ENCODE peak calls at places on chromosomes 7 and 10, in eight cellular contexts. N, D, M, Q, Z, V, L and S are unnamed samples. For H3K4me1, the result is how much of the 10 kb centered on the place peaks cover.

GRCh38 chr10:12847361-12847975 is 154.0 kb downstream of the CCDC3 start:
- DNase-seq in N (no peak), D (no peak), M (no peak), Q (no peak), Z (no peak), V (no peak), L (no peak), S (no peak)

GRCh38 chr7:149773446-149774236 is at the start of gene ZNF467:
- DNase-seq in N (peak), D (peak), M (peak), Q (no peak), Z (no peak), V (no peak), L (peak), S (no peak)

GRCh38 chr10:96345250-96345649 is 13.6 kb downstream of the OPALIN start:
- DNase-seq in N (no peak), D (no peak), M (no peak), Q (no peak), Z (no peak), V (no peak), L (no peak), S (no peak)

GRCh38 chr7:157997471-157997870 is 590.2 kb downstream of the PTPRN2 start:
- DNase-seq in N (no peak), D (no peak), M (no peak), Q (no peak), Z (no peak), V (no peak), L (no peak), S (no peak)

GRCh38 chr7:94706991-94707390 is 51.1 kb upstream of the SGCE start:
- DNase-seq in N (no peak), D (no peak), M (no peak), Q (no peak), Z (no peak), V (no peak), L (no peak), S (no peak)

GRCh38 chr7:9028012-9028411 is 594.6 kb downstream of the NXPH1 start:
- DNase-seq in N (no peak), D (no peak), M (no peak), Q (no peak), Z (no peak), V (no peak), L (no peak), S (no peak)

GRCh38 chr10:56823849-56824248 is 462.8 kb upstream of the ZWINT start:
- DNase-seq in N (no peak), D (no peak), M (no peak), Q (peak), Z (no peak), V (no peak), L (no peak), S (no peak)

GRCh38 chr10:48608279-48608681 is 3.4 kb upstream of the ARHGAP22 start:
- DNase-seq in N (peak), D (no peak), M (no peak), Q (peak), Z (no peak), V (peak), L (no peak), S (no peak)

GRCh38 chr10:74585231-74586087 is 240.9 kb upstream of the KAT6B start:
- DNase-seq in N (peak), D (no peak), M (no peak), Q (no peak), Z (no peak), V (no peak), L (peak), S (no peak)

GRCh38 chr7:146656988-146657387 is 540.4 kb downstream of the CNTNAP2 start:
- DNase-seq in N (no peak), D (no peak), M (no peak), Q (no peak), Z (no peak), V (no peak), L (no peak), S (no peak)

GRCh38 chr7:18361756-18362155 is 133.8 kb upstream of the HDAC9 start:
- DNase-seq in N (peak), D (no peak), M (no peak), Q (no peak), Z (peak), V (no peak), L (peak), S (peak)

GRCh38 chr7:73871163-73872011 is 10.4 kb downstream of the TMEM270 start:
- DNase-seq in N (no peak), D (no peak), M (no peak), Q (no peak), Z (no peak), V (no peak), L (no peak), S (no peak)

GRCh38 chr7:47937065-47937687 is 11.1 kb downstream of the PKD1L1 start:
- DNase-seq in N (no peak), D (no peak), M (no peak), Q (no peak), Z (no peak), V (no peak), L (no peak), S (no peak)

GRCh38 chr7:50069613-50070012 is 23.4 kb downstream of the ZPBP start:
- DNase-seq in N (peak), D (no peak), M (no peak), Q (peak), Z (peak), V (no peak), L (peak), S (no peak)

GRCh38 chr10:28530751-28531150 is 2.2 kb upstream of the WAC start:
- DNase-seq in N (no peak), D (no peak), M (no peak), Q (peak), Z (no peak), V (no peak), L (no peak), S (no peak)

DNA sequence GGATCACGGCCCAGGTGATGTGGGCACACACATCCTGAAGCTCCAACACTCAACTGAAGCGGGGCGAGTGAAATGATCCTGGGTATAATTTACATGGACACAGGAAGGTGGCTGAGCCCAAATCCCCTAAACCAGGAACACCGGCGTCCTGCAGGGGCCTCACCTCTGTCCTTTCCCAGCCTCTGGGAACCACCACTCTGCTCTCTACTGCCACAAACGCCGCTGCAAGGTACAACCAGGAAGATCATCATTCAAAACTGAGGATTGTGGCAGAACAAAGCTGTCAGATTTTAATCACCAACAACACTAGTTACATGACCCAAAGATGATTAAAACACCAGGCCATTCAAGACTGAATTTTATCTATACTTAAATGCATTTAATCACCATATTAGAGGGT is 104.0 kb downstream of the DIP2C start:
- DNase-seq in N (no peak), D (peak), M (peak), Q (no peak), Z (no peak), V (no peak), L (no peak), S (no peak)
- H3K4me1 ChIP-seq in N (under half), D (under half), M (under half), Q (under half), Z (under half), V (under half), L (under half), S (under half)

GRCh38 chr10:130661419-130661818 is 525.2 kb downstream of the GLRX3 start:
- DNase-seq in N (no peak), D (no peak), M (no peak), Q (no peak), Z (no peak), V (no peak), L (no peak), S (no peak)
- H3K27ac ChIP-seq in N (no peak), D (no peak), M (no peak), Q (no peak), Z (no peak), V (no peak), L (no peak), S (no peak)

DNA sequence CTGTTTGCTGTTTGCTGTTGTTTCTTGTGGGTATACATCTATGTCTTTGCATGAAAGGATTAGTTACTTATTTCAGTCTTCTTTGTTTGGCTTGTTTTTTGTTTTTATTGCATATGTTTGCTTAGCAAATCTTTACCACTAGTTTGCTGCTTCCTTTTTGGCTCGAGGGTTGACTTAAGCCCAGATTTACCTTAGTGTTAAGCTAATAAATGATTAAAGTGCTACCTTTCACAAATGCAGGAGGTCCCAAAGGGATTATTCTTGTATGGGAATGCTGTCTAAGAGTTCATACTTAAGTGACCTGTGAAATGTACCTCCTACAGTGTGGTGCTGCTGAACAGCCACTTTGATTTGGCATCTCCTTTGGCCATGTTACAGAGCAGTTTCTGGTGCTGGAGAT is 273.5 kb upstream of the NPY start:
- DNase-seq in N (no peak), D (no peak), M (no peak), Q (no peak), Z (no peak), V (no peak), L (no peak), S (no peak)
- H3K4me1 ChIP-seq in N (under half), D (under half), M (under half), Q (under half), Z (under half), V (under half), L (under half), S (under half)

GRCh38 chr10:98646998-98647917 is 200.5 kb upstream of the HPS1 start:
- DNase-seq in N (no peak), D (no peak), M (no peak), Q (no peak), Z (no peak), V (no peak), L (no peak), S (no peak)
- H3K27ac ChIP-seq in N (no peak), D (no peak), M (no peak), Q (no peak), Z (no peak), V (no peak), L (no peak), S (no peak)